ENCODE peak calls at places on chromosomes 6 and 20, in seven cellular contexts. L is lung, Z is testis, H is heart right ventricle, Y is RWPE1, J is fibroblast of lung, I is Panc1. M is an unnamed sample.

GRCh38 chr6:43916091-43916923 is 146.3 kb downstream of the VEGFA start:
- DNase-seq in L (no peak), Z (no peak), H (no peak), Y (no peak), J (peak; percentile 66), I (no peak), M (no peak)

GRCh38 chr20:45115386-45115774 is 406 bp upstream of the WFDC5 start:
- DNase-seq in L (peak; percentile 25), Z (no peak), H (no peak), Y (no peak), J (no peak), I (no peak), M (no peak)

GRCh38 chr20:3551681-3552434 is 81.0 kb downstream of the ATRN start:
- DNase-seq in L (no peak), Z (no peak), H (no peak), Y (no peak), J (no peak), I (no peak), M (no peak)

GRCh38 chr6:131828080-131828479 is 20.3 kb downstream of the ENPP1 start:
- DNase-seq in L (no peak), Z (no peak), H (no peak), Y (no peak), J (peak; percentile 29), I (no peak), M (no peak)

GRCh38 chr20:37352611-37352980 is 6.7 kb downstream of the SRC start:
- DNase-seq in L (no peak), Z (no peak), H (no peak), Y (no peak), J (no peak), I (no peak), M (no peak)

GRCh38 chr20:50296450-50297375 is 106.1 kb downstream of the CEBPB start:
- DNase-seq in L (no peak), Z (peak; percentile 76), H (no peak), Y (no peak), J (no peak), I (no peak), M (no peak)

GRCh38 chr6:129672883-129673631 is 36.9 kb downstream of the ARHGAP18 start:
- DNase-seq in L (no peak), Z (no peak), H (no peak), Y (peak; percentile 65), J (peak; percentile 91), I (peak; percentile 27), M (no peak)

GRCh38 chr6:12576389-12576788 is 140.2 kb upstream of the PHACTR1 start:
- DNase-seq in L (no peak), Z (no peak), H (no peak), Y (peak; percentile 67), J (peak; percentile 87), I (no peak), M (no peak)

GRCh38 chr6:133040025-133040838 is 200.9 kb upstream of the EYA4 start:
- DNase-seq in L (no peak), Z (peak; percentile 18), H (no peak), Y (peak; percentile 7), J (peak; percentile 23), I (no peak), M (no peak)

GRCh38 chr6:44122821-44123220 is 4.4 kb downstream of the MRPL14 start:
- DNase-seq in L (no peak), Z (no peak), H (no peak), Y (no peak), J (peak; percentile 66), I (no peak), M (no peak)

GRCh38 chr6:42073287-42073686 is 23.0 kb downstream of the TAF8 start:
- DNase-seq in L (no peak), Z (no peak), H (no peak), Y (no peak), J (no peak), I (no peak), M (no peak)

GRCh38 chr6:42083530-42083929 is 33.2 kb downstream of the TAF8 start:
- DNase-seq in L (no peak), Z (no peak), H (no peak), Y (no peak), J (no peak), I (no peak), M (no peak)

GRCh38 chr6:42075159-42075838 is 25.0 kb downstream of the TAF8 start:
- DNase-seq in L (peak; percentile 89), Z (peak; percentile 80), H (peak; percentile 76), Y (peak; percentile 82), J (peak; percentile 58), I (peak; percentile 51), M (peak; percentile 33)

GRCh38 chr6:42079941-42080464 is 29.7 kb downstream of the TAF8 start:
- DNase-seq in L (no peak), Z (no peak), H (no peak), Y (no peak), J (no peak), I (no peak), M (no peak)

GRCh38 chr6:42078391-42078790 is 28.1 kb downstream of the TAF8 start:
- DNase-seq in L (no peak), Z (no peak), H (no peak), Y (no peak), J (no peak), I (no peak), M (no peak)
- TF ChIP-seq CTCF in L (no peak), Z (no peak), H (no peak), Y (no peak), J (no peak), I (no peak), M (no peak)

DNA sequence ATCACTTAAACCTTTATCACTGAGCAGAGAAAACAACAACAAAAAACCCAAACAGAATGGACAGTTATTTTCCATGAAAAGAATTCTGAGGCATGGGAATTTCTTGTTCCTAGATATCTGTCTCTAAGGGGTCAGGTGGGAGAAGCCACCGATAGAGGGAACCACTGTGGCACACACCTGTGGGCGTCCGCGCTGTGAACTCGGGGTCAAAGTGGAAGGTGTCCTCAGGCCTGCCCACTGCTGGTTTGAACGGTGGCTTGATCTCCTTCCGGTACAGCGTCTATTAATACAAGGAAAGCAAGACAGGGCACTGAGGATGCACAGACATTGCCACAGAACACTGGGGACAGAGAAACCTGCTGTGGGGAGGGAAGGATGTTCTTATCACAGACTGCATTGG is 76.5 kb upstream of the MPC1 start:
- DNase-seq in L (no peak), Z (no peak), H (no peak), Y (no peak), J (no peak), I (no peak), M (no peak)
- H3K27ac ChIP-seq in L (no peak overlapping the region), Z (no peak overlapping the region), H (no peak overlapping the region), Y (no peak overlapping the region), J (no peak overlapping the region), I (no peak overlapping the region), M (no peak overlapping the region)

GRCh38 chr6:27078734-27079357 is 168.7 kb upstream of the PRSS16 start:
- DNase-seq in L (peak; percentile 42), Z (peak; percentile 70), H (peak; percentile 25), Y (peak; percentile 52), J (peak; percentile 48), I (peak; percentile 62), M (peak; percentile 3)
- TF ChIP-seq CTCF in L (peak; percentile 22), Z (peak; percentile 53), H (peak; percentile 23), Y (peak; percentile 68), J (peak; percentile 71), I (peak; percentile 81), M (peak; percentile 51)

DNA sequence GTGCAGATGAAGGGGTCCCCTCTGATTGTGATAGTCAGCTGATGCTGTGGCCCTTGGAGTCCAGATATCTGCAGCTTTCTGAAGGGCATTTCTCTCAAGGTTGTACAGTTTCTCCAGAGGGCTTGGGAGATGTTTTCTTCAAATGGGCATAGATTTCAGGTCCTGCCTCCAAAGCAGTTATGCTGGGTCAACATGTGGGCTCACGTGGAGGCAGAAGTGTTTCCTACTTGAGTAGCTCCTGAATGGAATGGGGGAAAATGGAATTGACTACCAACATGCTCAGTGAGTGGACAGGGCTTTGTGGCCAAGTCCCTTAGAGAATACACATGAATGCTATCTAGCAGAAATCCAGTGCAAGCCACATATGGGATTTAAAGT is 360.7 kb downstream of the SAMD5 start:
- DNase-seq in L (no peak), Z (no peak), H (no peak), Y (no peak), J (no peak), I (no peak), M (no peak)
- H3K27ac ChIP-seq in L (no peak overlapping the region), Z (no peak overlapping the region), H (no peak overlapping the region), Y (no peak overlapping the region), J (no peak overlapping the region), I (no peak overlapping the region), M (no peak overlapping the region)

DNA sequence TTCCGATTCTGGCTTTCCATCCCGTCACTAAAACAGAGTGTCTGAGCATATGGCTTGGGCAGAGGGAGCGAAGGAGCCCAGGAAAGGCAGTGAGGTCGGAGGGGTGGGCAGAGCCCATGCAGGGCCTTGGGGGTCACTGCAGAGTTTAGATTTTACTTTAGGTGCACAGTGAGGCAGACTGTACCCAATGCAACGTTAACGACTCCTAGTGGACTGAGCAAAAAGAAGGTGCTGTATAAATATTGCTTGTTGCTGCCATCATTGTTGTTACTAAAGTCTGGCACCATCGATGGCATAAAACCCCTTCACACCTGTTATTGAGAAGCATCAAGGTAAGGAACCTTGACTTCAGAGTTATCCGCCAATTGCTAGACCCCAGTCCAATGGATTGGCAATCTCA is 119.0 kb downstream of the EYA2 start:
- DNase-seq in L (no peak), Z (no peak), H (no peak), Y (no peak), J (no peak), I (no peak), M (no peak)
- TF ChIP-seq CTCF in L (no peak), Z (no peak), H (no peak), Y (no peak), J (no peak), I (no peak), M (no peak)

DNA sequence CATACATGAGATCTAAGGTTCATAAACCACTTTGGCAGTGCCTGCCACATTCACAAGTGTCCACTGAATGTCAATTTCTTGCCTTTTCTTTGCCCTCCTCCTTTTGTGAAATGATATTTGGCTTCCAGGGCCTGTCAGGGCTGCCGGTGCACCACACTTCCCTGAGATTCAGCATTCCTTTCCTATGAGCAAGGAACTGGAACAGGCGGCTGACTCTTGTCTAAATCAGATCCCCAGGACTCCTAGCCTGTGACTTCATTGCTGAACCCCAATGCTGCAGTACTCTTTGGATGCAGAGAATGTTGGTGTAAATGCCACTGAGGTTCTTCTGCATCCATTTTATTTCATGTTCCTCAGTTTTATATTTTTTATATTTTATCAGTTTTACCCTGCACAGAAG is 172.2 kb downstream of the ARID1B start:
- DNase-seq in L (peak; percentile 42), Z (no peak), H (peak; percentile 30), Y (peak; percentile 74), J (peak; percentile 89), I (no peak), M (no peak)
- H3K27ac ChIP-seq in L (peak overlapping the region; percentile 74), Z (no peak overlapping the region), H (peak overlapping the region; percentile 41), Y (peak overlapping the region; percentile 62), J (peak overlapping the region; percentile 48), I (no peak overlapping the region), M (no peak overlapping the region)